ENCODE peak calls at places on chromosomes 6 and 20, in seven cellular contexts. E, Y, P, X, B, O and I are unnamed samples.
A peak's percentile ranks its signal among the peaks of the same experiment; 100 is the strongest.

GRCh38 chr6:152023613-152024012 is 216.1 kb downstream of the ESR1 start:
- DNase-seq in E (no peak), P (no peak), Y (no peak), O (no peak), X (no peak), B (no peak), I (no peak)

GRCh38 chr6:101640131-101640530 is 246.6 kb downstream of the GRIK2 start:
- DNase-seq in P (peak; percentile 12), X (no peak), O (no peak), B (no peak), E (no peak), Y (no peak), I (no peak)

GRCh38 chr6:157798851-157799250 is 24.2 kb upstream of the SNX9 start:
- DNase-seq in X (no peak), B (no peak), Y (no peak), P (no peak), O (no peak), E (no peak), I (no peak)

GRCh38 chr6:111096246-111096645 is 8.9 kb downstream of the SLC16A10 start:
- DNase-seq in Y (no peak), B (peak; percentile 74), E (no peak), P (no peak), O (no peak), X (no peak), I (no peak)

GRCh38 chr6:27178001-27178730 is 69.3 kb upstream of the PRSS16 start:
- DNase-seq in Y (no peak), X (peak; percentile 36), B (peak; percentile 42), E (peak; percentile 50), P (peak; percentile 93), O (peak; percentile 51), I (peak; percentile 91)

GRCh38 chr6:13001951-13002350 is 285.4 kb downstream of the PHACTR1 start:
- DNase-seq in O (no peak), E (no peak), B (no peak), X (no peak), P (no peak), Y (no peak), I (no peak)

GRCh38 chr6:142633317-142633716 is 311.7 kb downstream of the HIVEP2 start:
- DNase-seq in X (no peak), P (no peak), O (no peak), E (no peak), B (no peak), Y (no peak), I (no peak)

GRCh38 chr6:139800837-139801236 is 426.4 kb upstream of the CITED2 start:
- DNase-seq in P (no peak), O (no peak), E (no peak), Y (no peak), X (no peak), B (no peak), I (no peak)

GRCh38 chr6:13624871-13625288 is 9.7 kb downstream of the NOL7 start:
- DNase-seq in E (no peak), X (peak; percentile 44), Y (peak; percentile 33), O (no peak), P (peak; percentile 83), B (no peak), I (peak; percentile 63)

GRCh38 chr6:154197176-154197850 is 158.3 kb downstream of the OPRM1 start:
- DNase-seq in E (no peak), Y (no peak), B (no peak), O (no peak), X (no peak), P (no peak), I (no peak)

GRCh38 chr6:144062757-144063156 is 32.6 kb downstream of the SF3B5 start:
- DNase-seq in X (no peak), E (no peak), Y (no peak), O (no peak), P (no peak), B (no peak), I (no peak)

GRCh38 chr6:123489589-123489988 is 147.2 kb downstream of the TRDN start:
- DNase-seq in Y (no peak), P (no peak), E (no peak), O (no peak), X (no peak), B (no peak), I (no peak)

GRCh38 chr6:75266716-75267291 is 17.8 kb downstream of the TMEM30A start:
- DNase-seq in P (peak; percentile 56), B (no peak), E (no peak), O (no peak), Y (no peak), X (no peak), I (peak; percentile 73)

GRCh38 chr20:38170914-38171300 is 5.8 kb upstream of the TGM2 start:
- DNase-seq in B (no peak), P (no peak), X (no peak), Y (no peak), O (peak; percentile 42), E (no peak), I (no peak)

GRCh38 chr6:9409126-9409525 is 973.8 kb upstream of the SLC35B3 start:
- DNase-seq in E (no peak), P (no peak), Y (no peak), X (no peak), O (no peak), B (no peak), I (no peak)

GRCh38 chr6:99349620-99350141 is at the start of gene FAXC:
- DNase-seq in E (peak; percentile 25), O (no peak), Y (no peak), X (no peak), B (peak; percentile 66), P (peak; percentile 80), I (peak; percentile 37)

GRCh38 chr6:137673603-137674002 is 179.4 kb upstream of the OLIG3 start:
- DNase-seq in X (no peak), Y (no peak), B (no peak), P (no peak), E (no peak), O (no peak), I (no peak)

GRCh38 chr6:52361347-52361944 is 505 bp upstream of the PAQR8 start:
- DNase-seq in Y (no peak), E (peak; percentile 36), X (no peak), O (peak; percentile 19), P (peak; percentile 7), B (no peak), I (no peak)

GRCh38 chr20:4869290-4870193 is 131.8 kb downstream of the SLC23A2 start:
- DNase-seq in B (peak; percentile 66), Y (no peak), E (no peak), O (no peak), X (no peak), P (no peak), I (no peak)

GRCh38 chr20:52105045-52105572 is 86.5 kb downstream of the ZFP64 start:
- DNase-seq in E (no peak), Y (no peak), P (peak; percentile 89), O (no peak), B (no peak), X (peak; percentile 72), I (peak; percentile 87)

GRCh38 chr6:36590237-36590636 is 3.9 kb upstream of the SRSF3 start:
- DNase-seq in X (no peak), P (peak; percentile 83), B (no peak), Y (no peak), E (no peak), O (no peak), I (no peak)

GRCh38 chr6:44007818-44008660 is 119.2 kb downstream of the MRPL14 start:
- DNase-seq in P (no peak), B (no peak), Y (no peak), O (no peak), X (no peak), E (peak; percentile 11), I (no peak)

GRCh38 chr6:57265755-57266221 is 43.7 kb upstream of the RAB23 start:
- DNase-seq in X (no peak), P (no peak), E (no peak), O (no peak), Y (no peak), B (no peak), I (no peak)

GRCh38 chr20:5557123-5557522 is 193.1 kb upstream of the SHLD1 start:
- DNase-seq in Y (peak; percentile 10), P (peak; percentile 60), B (peak; percentile 16), O (peak; percentile 29), X (peak; percentile 51), E (no peak), I (peak; percentile 47)

GRCh38 chr20:17665756-17666155 is 16.3 kb downstream of the RRBP1 start:
- DNase-seq in O (no peak), P (peak; percentile 43), Y (no peak), B (no peak), X (no peak), E (no peak), I (peak; percentile 93)
- H3K4me1 ChIP-seq in O (peaks cover 64% of the 10 kb centered on the region), P (peaks cover 25% of the 10 kb centered on the region), Y (peaks cover 3% of the 10 kb centered on the region), B (no peaks in the 10 kb centered on the region), X (no peaks in the 10 kb centered on the region), E (no peaks in the 10 kb centered on the region), I (peaks cover 60% of the 10 kb centered on the region)

GRCh38 chr6:89330910-89331309 is 15.8 kb upstream of the GABRR2 start:
- DNase-seq in Y (no peak), O (no peak), B (no peak), E (no peak), X (no peak), P (no peak), I (no peak)
- H3K36me3 ChIP-seq in Y (no peaks in the 10 kb centered on the region), O (peaks cover 78% of the 10 kb centered on the region), B (no peaks in the 10 kb centered on the region), E (no peaks in the 10 kb centered on the region), X (peaks cover 62% of the 10 kb centered on the region), P (no peaks in the 10 kb centered on the region), I (peaks cover 34% of the 10 kb centered on the region)

DNA sequence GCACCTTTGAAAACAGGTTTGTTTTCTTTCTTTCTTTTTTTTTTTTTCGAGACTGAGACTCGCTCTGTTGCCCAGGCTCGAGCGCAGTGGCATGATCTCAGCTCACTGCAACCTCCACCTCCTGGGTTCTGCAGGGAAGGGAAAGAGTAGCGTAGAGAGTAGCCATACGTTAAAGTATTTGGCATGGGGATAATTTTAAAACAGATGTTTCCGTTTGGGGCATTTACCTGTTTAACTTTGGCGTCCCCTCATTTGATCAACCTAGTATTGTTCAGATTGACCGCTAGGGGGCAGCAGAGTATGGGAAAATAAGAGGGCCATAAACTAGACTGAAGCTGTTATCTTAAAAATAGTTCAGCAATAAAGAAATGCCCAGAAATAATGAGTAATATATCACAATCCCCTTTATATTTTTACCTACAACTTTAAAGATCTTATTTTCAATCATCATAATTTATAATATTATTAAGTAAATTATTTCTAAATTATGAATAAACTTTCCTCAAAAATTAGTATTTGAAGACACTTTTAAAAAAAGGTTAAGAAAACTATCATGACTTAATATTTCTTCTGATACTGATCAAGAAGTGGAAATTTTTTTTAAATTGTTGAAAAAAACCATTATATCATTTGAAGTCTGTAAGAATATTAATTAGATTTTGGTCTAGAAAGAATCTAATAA is 7.6 kb upstream of the TAAR9 start:
- DNase-seq in P (peak; percentile 75), X (peak; percentile 38), O (no peak), E (peak; percentile 29), Y (no peak), B (peak; percentile 34), I (peak; percentile 74)
- H3K4me3 ChIP-seq in P (no peak overlapping the region), X (no peak overlapping the region), O (peak overlapping the region; percentile 19), E (no peak overlapping the region), Y (no peak overlapping the region), B (no peak overlapping the region), I (no peak overlapping the region)

GRCh38 chr20:1661542-1662299 is 4.1 kb upstream of the SIRPG start:
- DNase-seq in B (no peak), E (no peak), P (no peak), X (no peak), O (no peak), Y (no peak), I (no peak)
- H3K4me1 ChIP-seq in B (no peaks in the 10 kb centered on the region), E (no peaks in the 10 kb centered on the region), P (no peaks in the 10 kb centered on the region), X (no peaks in the 10 kb centered on the region), O (no peaks in the 10 kb centered on the region), Y (no peaks in the 10 kb centered on the region), I (peaks cover 4% of the 10 kb centered on the region)